ENCODE peak calls at places on chromosomes 5 and 9, in eight cellular contexts. B, K, F, C, P, T, W and N are unnamed samples.

GRCh38 chr5:122401991-122402710 is 90.1 kb downstream of the SNCAIP start:
- DNase-seq in B (no peak), K (no peak), F (no peak), C (no peak), P (no peak), T (no peak), W (no peak), N (no peak)

GRCh38 chr5:127601111-127601510 is 47.8 kb upstream of the CTXN3 start:
- DNase-seq in B (no peak), K (no peak), F (no peak), C (no peak), P (no peak), T (no peak), W (no peak), N (no peak)

GRCh38 chr9:29393064-29393463 is 1819.8 kb upstream of the C9orf72 start:
- DNase-seq in B (no peak), K (no peak), F (peak; percentile 19), C (no peak), P (no peak), T (no peak), W (no peak), N (no peak)

GRCh38 chr5:127056896-127057295 is 16.4 kb downstream of the C5orf63 start:
- DNase-seq in B (no peak), K (no peak), F (no peak), C (no peak), P (no peak), T (no peak), W (no peak), N (no peak)

GRCh38 chr9:17230646-17231045 is 95.8 kb downstream of the CNTLN start:
- DNase-seq in B (no peak), K (no peak), F (no peak), C (no peak), P (no peak), T (no peak), W (no peak), N (no peak)

GRCh38 chr9:137784046-137784445 is 93.5 kb upstream of the CACNA1B start:
- DNase-seq in B (no peak), K (no peak), F (no peak), C (no peak), P (no peak), T (no peak), W (no peak), N (no peak)

GRCh38 chr5:170315154-170315553 is 17.6 kb upstream of the LCP2 start:
- DNase-seq in B (peak; percentile 81), K (no peak), F (no peak), C (peak; percentile 94), P (no peak), T (no peak), W (no peak), N (no peak)

GRCh38 chr5:32679218-32679617 is 31.9 kb upstream of the NPR3 start:
- DNase-seq in B (no peak), K (no peak), F (peak; percentile 23), C (no peak), P (no peak), T (no peak), W (no peak), N (no peak)

GRCh38 chr9:133713211-133713959 is 24.8 kb downstream of the SARDH start:
- DNase-seq in B (no peak), K (no peak), F (no peak), C (peak; percentile 60), P (no peak), T (no peak), W (no peak), N (no peak)

GRCh38 chr5:68460147-68460760 is 244.7 kb downstream of the PIK3R1 start:
- DNase-seq in B (no peak), K (peak; percentile 13), F (peak; percentile 65), C (no peak), P (no peak), T (peak; percentile 25), W (peak; percentile 47), N (peak; percentile 81)

GRCh38 chr5:139768802-139769465 is 26.7 kb upstream of the PSD2 start:
- DNase-seq in B (no peak), K (no peak), F (peak; percentile 51), C (no peak), P (no peak), T (no peak), W (no peak), N (no peak)

GRCh38 chr5:123508441-123508840 is 3.5 kb upstream of the CSNK1G3 start:
- DNase-seq in B (no peak), K (no peak), F (no peak), C (no peak), P (no peak), T (no peak), W (no peak), N (no peak)

GRCh38 chr9:95078516-95078915 is 239.0 kb downstream of the FANCC start:
- DNase-seq in B (no peak), K (no peak), F (no peak), C (peak; percentile 65), P (no peak), T (no peak), W (no peak), N (no peak)

GRCh38 chr5:38360323-38361061 is 102.1 kb downstream of the EGFLAM start:
- DNase-seq in B (no peak), K (no peak), F (no peak), C (no peak), P (no peak), T (no peak), W (no peak), N (no peak)

GRCh38 chr9:90002299-90003045 is 397.7 kb downstream of the GADD45G start:
- DNase-seq in B (no peak), K (no peak), F (no peak), C (no peak), P (no peak), T (no peak), W (no peak), N (no peak)

GRCh38 chr5:109743770-109744212 is 54.1 kb downstream of the MAN2A1 start:
- DNase-seq in B (peak; percentile 22), K (no peak), F (peak; percentile 98), C (no peak), P (no peak), T (no peak), W (no peak), N (no peak)

GRCh38 chr5:132813599-132814440 is 718 bp downstream of the SOWAHA start:
- DNase-seq in B (peak; percentile 11), K (peak; percentile 29), F (peak; percentile 43), C (peak; percentile 68), P (no peak), T (no peak), W (no peak), N (peak; percentile 26)

GRCh38 chr9:129886226-129887174 is 51.2 kb downstream of the USP20 start:
- DNase-seq in B (no peak), K (peak; percentile 69), F (no peak), C (no peak), P (no peak), T (peak; percentile 45), W (peak; percentile 41), N (peak; percentile 84)

GRCh38 chr5:80389575-80389974 is 18.3 kb upstream of the ZFYVE16 start:
- DNase-seq in B (no peak), K (no peak), F (no peak), C (peak; percentile 69), P (no peak), T (no peak), W (no peak), N (no peak)

GRCh38 chr5:172175263-172175719 is 12.7 kb downstream of the STK10 start:
- DNase-seq in B (no peak), K (peak; percentile 88), F (peak; percentile 21), C (peak; percentile 72), P (peak; percentile 77), T (peak; percentile 91), W (peak; percentile 71), N (peak; percentile 83)

GRCh38 chr5:119304439-119304838 is 51.4 kb upstream of the TNFAIP8 start:
- DNase-seq in B (no peak), K (no peak), F (peak; percentile 39), C (no peak), P (no peak), T (no peak), W (no peak), N (no peak)

GRCh38 chr9:71357346-71357745 is 235.9 kb upstream of the TRPM3 start:
- DNase-seq in B (no peak), K (no peak), F (no peak), C (no peak), P (no peak), T (no peak), W (no peak), N (no peak)

GRCh38 chr9:7089794-7090193 is 332.0 kb downstream of the KDM4C start:
- DNase-seq in B (no peak), K (no peak), F (no peak), C (no peak), P (no peak), T (no peak), W (no peak), N (no peak)

GRCh38 chr5:23139338-23140171 is 286.4 kb upstream of the CDH12 start:
- DNase-seq in B (no peak), K (no peak), F (no peak), C (no peak), P (no peak), T (no peak), W (no peak), N (no peak)

GRCh38 chr9:38423939-38424843 is at the start of gene IGFBPL1:
- DNase-seq in B (no peak), K (no peak), F (peak; percentile 34), C (peak; percentile 63), P (no peak), T (no peak), W (no peak), N (no peak)

GRCh38 chr5:73899055-73899454 is 273.1 kb downstream of the ARHGEF28 start:
- DNase-seq in B (no peak), K (no peak), F (no peak), C (no peak), P (no peak), T (no peak), W (no peak), N (no peak)

GRCh38 chr5:172773481-172774469 is 2.8 kb upstream of the DUSP1 start:
- DNase-seq in B (no peak), K (no peak), F (peak; percentile 50), C (peak; percentile 68), P (no peak), T (no peak), W (no peak), N (no peak)

GRCh38 chr9:77981332-77981731 is 50.3 kb downstream of the GNAQ start:
- DNase-seq in B (no peak), K (no peak), F (peak; percentile 75), C (no peak), P (no peak), T (no peak), W (no peak), N (no peak)

GRCh38 chr5:176608937-176609723 is 826 bp downstream of the GPRIN1 start:
- DNase-seq in B (no peak), K (no peak), F (peak; percentile 28), C (no peak), P (no peak), T (no peak), W (peak; percentile 20), N (no peak)

GRCh38 chr5:74326571-74327338 is 313.8 kb downstream of the ENC1 start:
- DNase-seq in B (no peak), K (peak; percentile 8), F (peak; percentile 97), C (no peak), P (no peak), T (no peak), W (peak; percentile 8), N (no peak)

GRCh38 chr9:36268007-36268427 is 9.8 kb upstream of the GNE start:
- DNase-seq in B (no peak), K (no peak), F (peak; percentile 52), C (no peak), P (no peak), T (no peak), W (no peak), N (no peak)